ENCODE peak calls at places on chromosomes 7 and 10, in ten cellular contexts. U, G, Y, L, O, K, S, V, D and J are unnamed samples. For H3K4me1, the result is how much of the 10 kb centered on the place peaks cover.

GRCh38 chr7:152313879-152314604 is 121.8 kb downstream of the KMT2C start:
- DNase-seq in U (no peak), O (no peak), G (no peak), K (no peak), D (peak), Y (peak), S (no peak), V (peak), L (peak), J (no peak)

GRCh38 chr10:46560381-46560780 is 3.9 kb upstream of the GPRIN2 start:
- DNase-seq in U (peak), Y (peak), K (peak), S (peak), L (peak), G (no peak), V (peak), O (no peak), D (no peak), J (no peak)

GRCh38 chr7:41189866-41190265 is 513.0 kb downstream of the INHBA start:
- DNase-seq in S (no peak), V (no peak), G (no peak), L (no peak), O (no peak), K (no peak), Y (no peak), D (no peak), U (no peak), J (no peak)

GRCh38 chr7:135717686-135718085 is 10.3 kb downstream of the SLC13A4 start:
- DNase-seq in D (no peak), K (no peak), U (no peak), V (no peak), Y (no peak), S (no peak), G (no peak), L (no peak), O (no peak), J (no peak)

GRCh38 chr7:135420786-135421185 is 89.1 kb downstream of the CNOT4 start:
- DNase-seq in V (no peak), S (no peak), Y (no peak), O (no peak), G (no peak), L (no peak), K (no peak), U (no peak), D (no peak), J (no peak)

GRCh38 chr7:1842321-1843221 is 172.5 kb downstream of the ELFN1 start:
- DNase-seq in K (peak), D (no peak), V (peak), U (peak), O (no peak), S (no peak), Y (peak), G (peak), L (no peak), J (no peak)

GRCh38 chr10:20999713-21000112 is 102.6 kb upstream of the NEBL start:
- DNase-seq in S (no peak), O (no peak), D (no peak), V (no peak), K (no peak), U (no peak), Y (no peak), G (no peak), L (no peak), J (no peak)

GRCh38 chr10:78910886-78911285 is 157.9 kb upstream of the ZMIZ1 start:
- DNase-seq in L (no peak), K (peak), U (peak), D (no peak), S (no peak), O (no peak), V (no peak), Y (no peak), G (no peak), J (no peak)

GRCh38 chr7:159130199-159130775 is 14.4 kb downstream of the VIPR2 start:
- DNase-seq in G (no peak), O (no peak), V (no peak), U (no peak), Y (no peak), L (no peak), D (no peak), K (no peak), S (no peak), J (no peak)

GRCh38 chr10:84194424-84195043 is at the start of gene CDHR1:
- DNase-seq in O (no peak), U (peak), G (peak), K (no peak), Y (no peak), V (no peak), D (peak), S (peak), L (peak), J (no peak)

GRCh38 chr7:129804301-129805085 is 148.3 kb downstream of the UBE2H start:
- DNase-seq in D (no peak), K (no peak), U (no peak), S (no peak), L (no peak), G (peak), Y (no peak), V (no peak), O (no peak), J (no peak)

GRCh38 chr7:151113344-151114150 is 27.3 kb downstream of the AGAP3 start:
- DNase-seq in S (no peak), V (no peak), Y (no peak), L (no peak), D (peak), G (no peak), U (no peak), O (no peak), K (no peak), J (no peak)

GRCh38 chr7:36962367-36962766 is 238.1 kb upstream of the AOAH start:
- DNase-seq in Y (no peak), S (no peak), L (no peak), V (no peak), O (no peak), G (no peak), U (no peak), D (no peak), K (no peak), J (no peak)

GRCh38 chr7:150402671-150403321 is 23.7 kb downstream of the ZNF775 start:
- DNase-seq in K (no peak), G (no peak), O (no peak), U (peak), V (peak), Y (no peak), D (peak), L (no peak), S (no peak), J (no peak)

GRCh38 chr10:42943025-42943818 is 133.6 kb upstream of the RET start:
- DNase-seq in S (no peak), L (no peak), Y (no peak), K (no peak), G (no peak), U (peak), O (peak), D (no peak), V (no peak), J (no peak)

GRCh38 chr10:15167411-15168295 is 840 bp downstream of the NMT2 start:
- DNase-seq in S (peak), D (peak), G (peak), V (peak), Y (peak), L (peak), U (peak), O (no peak), K (peak), J (peak)

GRCh38 chr10:2909921-2910320 is 157.4 kb upstream of the PFKP start:
- DNase-seq in D (no peak), Y (no peak), S (no peak), L (no peak), O (no peak), V (no peak), U (no peak), G (no peak), K (no peak), J (no peak)

GRCh38 chr10:78494179-78494578 is 460.5 kb downstream of the RPS24 start:
- DNase-seq in L (no peak), S (no peak), Y (no peak), O (no peak), G (no peak), D (no peak), V (no peak), U (no peak), K (no peak), J (no peak)

GRCh38 chr10:44939691-44940401 is 19.8 kb upstream of the RASSF4 start:
- DNase-seq in K (no peak), L (no peak), O (no peak), S (no peak), D (no peak), G (no peak), V (peak), Y (no peak), U (peak), J (no peak)

GRCh38 chr7:24419527-24419926 is 135.5 kb downstream of the NPY start:
- DNase-seq in S (no peak), K (no peak), U (no peak), O (no peak), G (no peak), D (no peak), L (no peak), V (no peak), Y (no peak), J (no peak)

GRCh38 chr7:71633571-71634008 is 501.6 kb downstream of the GALNT17 start:
- DNase-seq in S (no peak), Y (no peak), G (peak), D (no peak), V (peak), O (no peak), L (no peak), U (no peak), K (no peak), J (no peak)

GRCh38 chr7:28855538-28856217 is 102.5 kb downstream of the TRIL start:
- DNase-seq in U (no peak), Y (no peak), S (no peak), O (no peak), K (no peak), V (no peak), D (peak), L (no peak), G (no peak), J (no peak)

GRCh38 chr7:158655507-158655906 is 49.1 kb downstream of the NCAPG2 start:
- DNase-seq in L (no peak), G (no peak), Y (no peak), D (no peak), S (no peak), O (no peak), V (no peak), K (no peak), U (no peak), J (no peak)

GRCh38 chr10:97600616-97601015 is 11.1 kb downstream of the C10orf62 start:
- DNase-seq in V (no peak), D (no peak), S (no peak), Y (no peak), G (no peak), K (no peak), L (no peak), U (no peak), O (no peak), J (no peak)

GRCh38 chr7:3112499-3113134 is 69.0 kb upstream of the CARD11 start:
- DNase-seq in Y (no peak), S (peak), V (no peak), O (no peak), K (no peak), D (no peak), U (no peak), L (no peak), G (no peak), J (no peak)

GRCh38 chr7:157625973-157626790 is 289.4 kb downstream of the DNAJB6 start:
- DNase-seq in Y (no peak), U (no peak), K (no peak), O (no peak), S (no peak), G (no peak), L (no peak), D (no peak), V (no peak), J (no peak)

GRCh38 chr7:157621131-157621681 is 284.4 kb downstream of the DNAJB6 start:
- DNase-seq in D (no peak), O (no peak), V (no peak), K (no peak), L (no peak), U (peak), G (peak), Y (no peak), S (no peak), J (no peak)

GRCh38 chr7:157622000-157622399 is 285.2 kb downstream of the DNAJB6 start:
- DNase-seq in Y (no peak), K (no peak), D (no peak), U (no peak), L (no peak), S (no peak), V (no peak), G (no peak), O (no peak), J (no peak)

GRCh38 chr7:157622408-157623221 is 285.8 kb downstream of the DNAJB6 start:
- DNase-seq in O (no peak), Y (no peak), G (peak), D (no peak), L (no peak), U (peak), S (no peak), V (no peak), K (no peak), J (no peak)

DNA sequence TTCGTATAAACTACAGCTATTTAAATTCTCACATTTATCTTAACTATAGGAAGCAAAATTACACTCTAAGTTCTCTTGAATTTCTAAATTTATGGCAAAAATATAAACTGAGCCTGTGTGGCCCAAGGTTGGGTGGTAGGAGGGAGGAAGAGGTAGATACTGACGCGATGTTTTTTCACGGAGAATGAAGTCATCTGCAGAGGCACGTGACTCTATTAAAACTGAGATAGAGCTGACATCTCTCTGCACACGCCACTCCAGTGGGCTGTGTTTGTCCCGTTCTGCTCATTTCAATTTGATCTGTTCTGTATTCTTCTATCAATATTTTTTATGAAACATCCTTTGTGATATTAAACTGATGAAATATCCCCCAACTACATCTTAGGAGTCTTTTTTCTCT is 286.8 kb downstream of the DNAJB6 start:
- DNase-seq in D (no peak), S (no peak), L (no peak), K (no peak), G (no peak), U (no peak), V (no peak), Y (no peak), O (no peak), J (no peak)
- H3K4me1 ChIP-seq in D (under half), S (under half), L (under half), K (under half), G (under half), U (under half), V (under half), Y (under half), O (under half), J (under half)

DNA sequence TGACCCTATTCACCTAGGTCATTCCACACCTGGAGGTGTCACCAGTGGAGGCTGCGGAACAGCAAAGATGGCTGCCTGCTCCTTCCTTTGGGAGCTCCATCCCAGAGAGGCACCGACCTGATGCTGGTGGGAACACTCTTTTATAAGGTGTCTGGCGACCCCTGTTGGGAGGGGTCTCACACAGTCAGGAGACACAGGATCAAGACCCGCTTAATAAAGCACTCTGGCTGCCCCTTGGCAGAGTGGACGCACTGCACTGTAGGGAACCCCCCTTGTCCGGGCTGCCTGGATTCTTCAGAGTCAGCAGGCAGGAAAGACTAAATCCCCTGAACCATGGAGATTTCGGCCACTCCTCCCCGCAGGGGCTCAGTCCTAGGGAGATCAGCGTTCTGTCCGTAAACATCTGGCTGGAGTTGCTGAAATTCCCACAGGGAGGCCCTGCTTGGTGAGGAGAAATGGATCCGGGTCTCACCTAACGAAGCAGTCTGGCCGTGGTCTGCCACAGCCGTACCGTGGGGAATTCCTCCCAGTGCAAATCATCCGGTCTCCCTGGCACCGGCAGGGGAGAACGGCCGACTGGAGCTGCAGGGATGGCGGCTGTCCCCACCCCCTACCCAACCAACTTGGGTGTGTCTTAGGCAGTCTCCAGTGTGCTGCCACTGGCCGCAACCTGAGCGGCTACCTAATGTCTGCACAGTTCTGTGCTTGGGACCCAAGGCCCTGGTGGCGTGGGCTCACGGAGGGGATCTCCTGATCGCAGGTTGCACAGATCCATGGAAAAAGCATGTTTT is 66.1 kb downstream of the LSMEM1 start:
- DNase-seq in K (no peak), D (no peak), S (no peak), U (no peak), L (no peak), V (no peak), G (peak), O (no peak), Y (no peak), J (no peak)
- TF ChIP-seq CTCF in K (no peak), D (no peak), S (no peak), U (no peak), L (no peak), V (no peak), G (no peak), O (no peak), Y (no peak), J (no peak)

GRCh38 chr10:102245932-102246251 is 560 bp downstream of the GBF1 start:
- DNase-seq in S (no peak), K (no peak), Y (no peak), L (no peak), V (no peak), O (no peak), G (no peak), U (no peak), D (no peak), J (no peak)

GRCh38 chr10:102246261-102246660 is 929 bp downstream of the GBF1 start:
- DNase-seq in G (no peak), L (no peak), D (no peak), K (no peak), S (no peak), U (no peak), O (no peak), V (no peak), Y (no peak), J (no peak)

GRCh38 chr10:102247724-102248123 is 2.4 kb downstream of the GBF1 start:
- DNase-seq in D (no peak), K (no peak), Y (no peak), S (no peak), U (no peak), G (no peak), V (no peak), L (no peak), O (no peak), J (no peak)

GRCh38 chr10:102243304-102243703 is 2.0 kb upstream of the PITX3 start:
- DNase-seq in O (no peak), K (no peak), D (no peak), V (no peak), U (no peak), Y (no peak), S (no peak), L (no peak), G (no peak), J (no peak)

DNA sequence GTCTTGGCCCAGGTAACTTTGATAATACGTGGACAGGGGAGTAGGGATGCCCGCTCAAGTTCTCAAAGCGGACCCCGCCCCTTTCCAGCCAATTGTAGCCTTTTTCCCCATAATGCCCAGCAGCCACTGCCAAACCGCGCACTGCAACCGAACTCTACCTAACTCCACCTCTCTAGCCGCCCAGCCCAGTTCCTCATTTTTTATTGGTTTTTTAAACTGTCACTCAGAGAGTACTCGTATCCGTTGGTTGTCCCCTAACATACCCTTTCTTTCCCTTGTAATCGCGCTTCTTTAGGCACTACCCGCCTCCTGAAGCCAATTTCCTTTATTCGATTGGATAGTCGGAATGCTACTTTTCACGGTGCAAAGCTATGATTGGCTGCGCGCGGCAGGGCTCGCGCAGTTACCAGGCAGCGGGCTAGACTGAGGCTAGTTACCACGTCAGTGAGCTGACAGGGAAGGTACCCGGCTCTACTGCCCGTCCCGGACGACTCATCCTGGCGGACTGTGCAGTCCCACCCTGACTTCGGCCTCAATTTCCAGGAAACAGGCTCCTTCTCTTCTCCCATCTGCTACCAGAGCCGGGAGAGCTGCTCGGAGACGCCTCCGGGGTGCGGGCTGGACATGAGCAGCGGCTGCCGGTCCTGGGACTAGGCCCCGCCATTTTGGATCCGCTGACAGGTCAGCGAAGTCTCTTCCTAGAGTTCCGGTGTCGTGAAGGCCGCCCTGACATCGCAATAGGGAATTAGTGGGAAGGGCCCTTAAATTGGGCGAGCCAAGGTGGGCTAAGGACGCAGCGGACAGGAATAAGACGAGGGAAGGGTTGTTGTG is at the start of gene GBF1:
- DNase-seq in G (peak), S (peak), Y (peak), D (peak), V (peak), K (peak), L (peak), O (no peak), U (peak), J (peak)
- TF ChIP-seq POLR2A in G (peak), S (peak), Y (peak), D (peak), V (peak), K (peak), L (peak), O (peak), U (peak), J (peak)

GRCh38 chr7:105650382-105650729 is 69.1 kb upstream of the EFCAB10 start:
- DNase-seq in Y (no peak), L (no peak), S (no peak), G (no peak), O (no peak), D (no peak), V (no peak), K (no peak), U (peak), J (no peak)
- H3K4me1 ChIP-seq in Y (under half), L (under half), S (under half), G (under half), O (half or more), D (under half), V (under half), K (under half), U (under half), J (under half)

GRCh38 chr10:37754538-37755323 is 102.7 kb downstream of the ZNF248 start:
- DNase-seq in V (peak), L (no peak), D (peak), U (no peak), Y (no peak), K (no peak), S (no peak), G (no peak), O (no peak), J (no peak)
- TF ChIP-seq CTCF in V (peak), L (peak), D (peak), U (no peak), Y (no peak), K (no peak), S (no peak), G (peak), O (no peak), J (no peak)

DNA sequence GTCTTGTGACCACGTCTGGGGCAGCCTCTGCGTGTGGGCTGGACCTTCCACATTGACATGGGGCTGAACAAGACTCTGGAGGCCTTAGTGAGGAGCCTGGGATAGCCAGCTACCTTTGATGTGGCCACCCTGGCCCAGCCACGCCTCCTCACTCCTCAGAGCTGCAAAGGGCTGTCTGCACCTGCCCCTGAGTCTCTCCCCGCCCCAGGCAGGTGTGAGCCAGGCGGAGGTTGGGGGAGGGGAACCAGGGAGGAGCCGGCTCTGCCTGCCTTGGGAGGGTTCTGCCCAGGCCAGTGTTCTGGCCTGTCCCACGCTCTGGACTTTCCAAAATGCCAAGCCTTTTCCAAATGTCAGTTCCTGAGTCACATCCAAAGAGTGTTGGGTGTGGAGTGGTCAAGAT is 72.2 kb downstream of the GTF2IRD1 start:
- DNase-seq in Y (no peak), S (no peak), D (peak), O (no peak), G (no peak), K (no peak), L (no peak), V (no peak), U (no peak), J (no peak)
- TF ChIP-seq POLR2A in Y (no peak), S (no peak), D (no peak), O (no peak), G (no peak), K (no peak), L (no peak), V (no peak), U (no peak), J (no peak)

GRCh38 chr7:133550811-133551210 is 297.9 kb downstream of the EXOC4 start:
- DNase-seq in S (no peak), U (no peak), L (no peak), G (no peak), K (no peak), V (no peak), Y (no peak), D (no peak), O (no peak), J (no peak)
- H3K4me1 ChIP-seq in S (under half), U (under half), L (under half), G (under half), K (under half), V (under half), Y (under half), D (under half), O (under half), J (under half)

GRCh38 chr10:57849726-57850357 is 417.9 kb downstream of the IPMK start:
- DNase-seq in Y (no peak), U (no peak), S (no peak), D (no peak), V (no peak), G (no peak), K (no peak), O (no peak), L (no peak), J (no peak)
- TF ChIP-seq CTCF in Y (no peak), U (no peak), S (no peak), D (peak), V (peak), G (peak), K (no peak), O (no peak), L (peak), J (no peak)